ENCODE peak calls at places on chromosome 3, in six cellular contexts. One of them, this sample, is unnamed. For H3K4me1 and H3K36me3, the result is how much of the 10 kb centered on the place peaks cover.

GRCh38 chr3:190533511-190534282 is 19.8 kb downstream of the IL1RAP start:
- DNase-seq in NT2/D1: no peak
- DNase-seq in effector memory CD4-positive, alpha-beta T cell: no peak
- DNase-seq in sigmoid colon: peak
- DNase-seq in endothelial cell of umbilical vein: peak
- DNase-seq in body of pancreas: peak
- DNase-seq in this sample: peak

GRCh38 chr3:126659915-126660886 is 5.3 kb upstream of the TXNRD3 start:
- DNase-seq in NT2/D1: no peak
- DNase-seq in effector memory CD4-positive, alpha-beta T cell: no peak
- DNase-seq in sigmoid colon: peak
- DNase-seq in endothelial cell of umbilical vein: no peak
- DNase-seq in body of pancreas: no peak
- DNase-seq in this sample: no peak

GRCh38 chr3:139302801-139303113 is 41.1 kb upstream of the MRPS22 start:
- DNase-seq in NT2/D1: no peak
- DNase-seq in effector memory CD4-positive, alpha-beta T cell: no peak
- DNase-seq in sigmoid colon: no peak
- DNase-seq in endothelial cell of umbilical vein: no peak
- DNase-seq in body of pancreas: no peak
- DNase-seq in this sample: no peak

GRCh38 chr3:157354722-157355121 is 81.9 kb upstream of the PTX3 start:
- DNase-seq in NT2/D1: peak
- DNase-seq in effector memory CD4-positive, alpha-beta T cell: no peak
- DNase-seq in sigmoid colon: no peak
- DNase-seq in endothelial cell of umbilical vein: peak
- DNase-seq in body of pancreas: no peak
- DNase-seq in this sample: no peak

GRCh38 chr3:113270096-113270495 is 58.7 kb downstream of the BOC start:
- DNase-seq in NT2/D1: no peak
- DNase-seq in effector memory CD4-positive, alpha-beta T cell: no peak
- DNase-seq in sigmoid colon: no peak
- DNase-seq in endothelial cell of umbilical vein: no peak
- DNase-seq in body of pancreas: no peak
- DNase-seq in this sample: no peak

GRCh38 chr3:43817081-43817480 is 126.3 kb downstream of the ABHD5 start:
- DNase-seq in NT2/D1: no peak
- DNase-seq in effector memory CD4-positive, alpha-beta T cell: no peak
- DNase-seq in sigmoid colon: no peak
- DNase-seq in endothelial cell of umbilical vein: no peak
- DNase-seq in body of pancreas: no peak
- DNase-seq in this sample: no peak

GRCh38 chr3:59759298-59760169 is 709.7 kb upstream of the CFAP20DC start:
- DNase-seq in NT2/D1: no peak
- DNase-seq in effector memory CD4-positive, alpha-beta T cell: no peak
- DNase-seq in sigmoid colon: no peak
- DNase-seq in endothelial cell of umbilical vein: no peak
- DNase-seq in body of pancreas: no peak
- DNase-seq in this sample: no peak

GRCh38 chr3:129606522-129607390 is at the start of gene PLXND1:
- DNase-seq in NT2/D1: no peak
- DNase-seq in effector memory CD4-positive, alpha-beta T cell: peak
- DNase-seq in sigmoid colon: peak
- DNase-seq in endothelial cell of umbilical vein: peak
- DNase-seq in body of pancreas: peak
- DNase-seq in this sample: peak

GRCh38 chr3:123104550-123104949 is 37.7 kb downstream of the PDIA5 start:
- DNase-seq in NT2/D1: no peak
- DNase-seq in effector memory CD4-positive, alpha-beta T cell: no peak
- DNase-seq in sigmoid colon: no peak
- DNase-seq in endothelial cell of umbilical vein: peak
- DNase-seq in body of pancreas: no peak
- DNase-seq in this sample: no peak

GRCh38 chr3:164781755-164782154 is 296.5 kb downstream of the SI start:
- DNase-seq in NT2/D1: no peak
- DNase-seq in effector memory CD4-positive, alpha-beta T cell: no peak
- DNase-seq in sigmoid colon: no peak
- DNase-seq in endothelial cell of umbilical vein: no peak
- DNase-seq in body of pancreas: no peak
- DNase-seq in this sample: no peak

GRCh38 chr3:63724987-63725386 is 72.5 kb downstream of the SNTN start:
- DNase-seq in NT2/D1: peak
- DNase-seq in effector memory CD4-positive, alpha-beta T cell: no peak
- DNase-seq in sigmoid colon: no peak
- DNase-seq in endothelial cell of umbilical vein: no peak
- DNase-seq in body of pancreas: peak
- DNase-seq in this sample: no peak

GRCh38 chr3:178246004-178246403 is 290.2 kb upstream of the KCNMB2 start:
- DNase-seq in NT2/D1: no peak
- DNase-seq in effector memory CD4-positive, alpha-beta T cell: no peak
- DNase-seq in sigmoid colon: no peak
- DNase-seq in endothelial cell of umbilical vein: no peak
- DNase-seq in body of pancreas: no peak
- DNase-seq in this sample: no peak

GRCh38 chr3:141313091-141313683 is 55.1 kb upstream of the ZBTB38 start:
- DNase-seq in NT2/D1: no peak
- DNase-seq in effector memory CD4-positive, alpha-beta T cell: no peak
- DNase-seq in sigmoid colon: no peak
- DNase-seq in endothelial cell of umbilical vein: no peak
- DNase-seq in body of pancreas: no peak
- DNase-seq in this sample: no peak

GRCh38 chr3:62703423-62704167 is 171.6 kb downstream of the CADPS start:
- DNase-seq in NT2/D1: no peak
- DNase-seq in effector memory CD4-positive, alpha-beta T cell: no peak
- DNase-seq in sigmoid colon: no peak
- DNase-seq in endothelial cell of umbilical vein: no peak
- DNase-seq in body of pancreas: no peak
- DNase-seq in this sample: no peak

GRCh38 chr3:115475178-115476041 is 147.9 kb upstream of the GAP43 start:
- DNase-seq in NT2/D1: peak
- DNase-seq in effector memory CD4-positive, alpha-beta T cell: no peak
- DNase-seq in sigmoid colon: no peak
- DNase-seq in endothelial cell of umbilical vein: no peak
- DNase-seq in body of pancreas: no peak
- DNase-seq in this sample: no peak

GRCh38 chr3:51712511-51712931 is 5.7 kb downstream of the GRM2 start:
- DNase-seq in NT2/D1: no peak
- DNase-seq in effector memory CD4-positive, alpha-beta T cell: no peak
- DNase-seq in sigmoid colon: no peak
- DNase-seq in endothelial cell of umbilical vein: no peak
- DNase-seq in body of pancreas: no peak
- DNase-seq in this sample: peak

GRCh38 chr3:51710631-51711351 is 3.9 kb downstream of the GRM2 start:
- DNase-seq in NT2/D1: no peak
- DNase-seq in effector memory CD4-positive, alpha-beta T cell: no peak
- DNase-seq in sigmoid colon: no peak
- DNase-seq in endothelial cell of umbilical vein: no peak
- DNase-seq in body of pancreas: no peak
- DNase-seq in this sample: peak

GRCh38 chr3:51712963-51713362 is 6.1 kb downstream of the GRM2 start:
- DNase-seq in NT2/D1: no peak
- DNase-seq in effector memory CD4-positive, alpha-beta T cell: no peak
- DNase-seq in sigmoid colon: no peak
- DNase-seq in endothelial cell of umbilical vein: no peak
- DNase-seq in body of pancreas: no peak
- DNase-seq in this sample: peak

GRCh38 chr3:51712020-51712385 is 5.1 kb downstream of the GRM2 start:
- DNase-seq in NT2/D1: no peak
- DNase-seq in effector memory CD4-positive, alpha-beta T cell: no peak
- DNase-seq in sigmoid colon: no peak
- DNase-seq in endothelial cell of umbilical vein: no peak
- DNase-seq in body of pancreas: no peak
- DNase-seq in this sample: peak

DNA sequence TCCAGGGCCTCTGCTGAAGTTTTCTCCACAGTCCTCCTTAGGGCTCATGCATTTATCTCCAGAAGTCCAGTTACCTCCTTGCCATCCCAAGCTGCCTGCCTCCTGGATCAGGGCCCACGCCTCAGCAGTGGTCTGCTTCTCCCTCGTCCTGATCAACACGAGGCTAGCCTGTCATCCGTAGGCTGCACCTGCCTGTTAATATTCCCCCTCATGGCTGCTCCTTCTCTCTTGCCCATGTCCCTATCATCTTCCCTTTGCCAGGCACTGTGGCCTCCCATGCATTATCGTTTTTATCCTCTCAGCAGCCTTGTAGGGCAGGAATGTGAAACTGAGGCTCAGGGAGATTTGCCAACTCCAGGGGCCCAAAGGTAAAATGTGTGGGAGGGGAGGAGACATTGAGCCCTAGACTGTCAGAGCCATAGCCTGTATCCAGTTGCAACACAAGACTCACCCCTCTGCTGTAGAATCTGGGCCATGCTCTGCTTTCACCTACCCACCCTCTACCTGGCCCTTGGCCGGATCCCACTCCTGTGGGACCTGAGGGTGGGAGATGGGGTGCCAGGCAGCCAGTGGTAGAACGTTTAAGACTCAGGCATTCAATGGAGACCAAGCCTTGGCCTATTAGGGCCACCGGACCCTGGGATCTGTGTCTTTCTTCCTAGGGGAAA is 4.6 kb downstream of the GRM2 start:
- DNase-seq in NT2/D1: no peak
- DNase-seq in effector memory CD4-positive, alpha-beta T cell: no peak
- DNase-seq in sigmoid colon: no peak
- DNase-seq in endothelial cell of umbilical vein: no peak
- DNase-seq in body of pancreas: no peak
- DNase-seq in this sample: peak
- H3K4me1 ChIP-seq in NT2/D1: under half
- H3K4me1 ChIP-seq in effector memory CD4-positive, alpha-beta T cell: under half
- H3K4me1 ChIP-seq in sigmoid colon: under half
- H3K4me1 ChIP-seq in endothelial cell of umbilical vein: under half
- H3K4me1 ChIP-seq in body of pancreas: under half
- H3K4me1 ChIP-seq in this sample: under half

GRCh38 chr3:13498354-13499060 is 18.4 kb downstream of the HDAC11 start:
- DNase-seq in NT2/D1: no peak
- DNase-seq in effector memory CD4-positive, alpha-beta T cell: no peak
- DNase-seq in sigmoid colon: no peak
- DNase-seq in endothelial cell of umbilical vein: no peak
- DNase-seq in body of pancreas: peak
- DNase-seq in this sample: peak
- H3K4me3 ChIP-seq in NT2/D1: no peak
- H3K4me3 ChIP-seq in effector memory CD4-positive, alpha-beta T cell: no peak
- H3K4me3 ChIP-seq in sigmoid colon: no peak
- H3K4me3 ChIP-seq in endothelial cell of umbilical vein: no peak
- H3K4me3 ChIP-seq in body of pancreas: no peak
- H3K4me3 ChIP-seq in this sample: no peak

DNA sequence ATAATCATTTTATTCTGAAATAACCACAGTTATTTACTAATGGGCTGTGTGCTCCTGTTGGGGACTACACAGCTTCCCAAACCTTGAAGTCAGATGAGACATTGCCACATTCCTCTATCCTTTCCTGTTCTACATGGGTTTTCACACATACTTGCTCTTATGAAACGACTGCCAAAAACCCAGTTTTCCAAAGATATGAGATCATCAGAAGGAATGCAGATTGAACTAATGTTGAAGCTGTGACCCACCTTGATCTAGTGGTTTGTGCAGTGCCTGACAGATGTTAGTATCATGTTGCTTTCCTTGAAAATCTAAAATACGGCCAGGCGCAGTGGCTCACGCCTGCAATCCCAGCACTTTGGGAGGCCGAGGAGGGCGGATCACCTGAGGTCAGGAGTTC is 144.6 kb downstream of the VGLL4 start:
- DNase-seq in NT2/D1: no peak
- DNase-seq in effector memory CD4-positive, alpha-beta T cell: no peak
- DNase-seq in sigmoid colon: no peak
- DNase-seq in endothelial cell of umbilical vein: peak
- DNase-seq in body of pancreas: no peak
- DNase-seq in this sample: no peak
- H3K36me3 ChIP-seq in NT2/D1: under half
- H3K36me3 ChIP-seq in effector memory CD4-positive, alpha-beta T cell: under half
- H3K36me3 ChIP-seq in sigmoid colon: under half
- H3K36me3 ChIP-seq in endothelial cell of umbilical vein: under half
- H3K36me3 ChIP-seq in body of pancreas: under half
- H3K36me3 ChIP-seq in this sample: under half

DNA sequence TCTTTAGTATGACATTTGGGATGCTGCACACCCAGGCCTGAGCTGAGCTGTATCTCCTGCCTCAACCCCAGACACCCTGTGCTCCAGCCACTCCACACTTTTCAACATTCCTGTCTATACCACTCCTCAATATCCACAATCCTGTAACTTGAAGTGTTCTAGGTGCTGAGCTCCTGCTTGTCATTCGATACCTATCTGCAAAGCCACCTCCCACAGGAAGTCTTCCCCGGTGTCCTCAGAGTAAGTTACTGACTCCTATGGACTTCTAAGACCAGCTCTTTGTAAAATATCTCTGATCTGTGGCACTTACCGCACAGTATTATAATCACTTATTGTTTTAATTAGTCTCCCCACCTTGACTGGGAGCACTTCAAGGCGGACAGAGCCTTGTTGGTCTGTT is 1.2 kb upstream of the CAV3 start:
- DNase-seq in NT2/D1: no peak
- DNase-seq in effector memory CD4-positive, alpha-beta T cell: no peak
- DNase-seq in sigmoid colon: no peak
- DNase-seq in endothelial cell of umbilical vein: no peak
- DNase-seq in body of pancreas: no peak
- DNase-seq in this sample: no peak
- H3K4me1 ChIP-seq in NT2/D1: under half
- H3K4me1 ChIP-seq in effector memory CD4-positive, alpha-beta T cell: under half
- H3K4me1 ChIP-seq in sigmoid colon: under half
- H3K4me1 ChIP-seq in endothelial cell of umbilical vein: under half
- H3K4me1 ChIP-seq in body of pancreas: under half
- H3K4me1 ChIP-seq in this sample: under half

DNA sequence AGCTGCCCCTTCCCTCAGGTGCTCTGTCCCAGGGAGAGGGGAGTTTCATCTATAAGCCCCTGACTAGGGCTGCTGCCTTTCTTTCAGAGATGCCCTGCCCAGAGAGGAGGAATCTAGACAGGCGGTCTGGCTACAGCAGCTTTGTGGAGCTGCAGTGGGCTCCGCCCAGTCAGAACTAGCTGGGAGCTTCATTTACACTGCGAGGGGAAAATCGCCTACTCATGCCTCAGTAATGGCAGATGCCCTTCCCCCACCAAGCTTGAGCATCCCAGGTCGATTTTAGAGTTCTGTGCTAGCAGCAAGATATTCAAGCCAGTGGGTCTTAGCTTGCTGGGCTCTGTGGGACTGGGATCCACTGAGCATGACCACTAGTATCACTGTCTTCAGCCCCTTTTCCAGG is 181.1 kb upstream of the RARB start:
- DNase-seq in NT2/D1: peak
- DNase-seq in effector memory CD4-positive, alpha-beta T cell: no peak
- DNase-seq in sigmoid colon: no peak
- DNase-seq in endothelial cell of umbilical vein: no peak
- DNase-seq in body of pancreas: no peak
- DNase-seq in this sample: peak
- H3K4me3 ChIP-seq in NT2/D1: no peak
- H3K4me3 ChIP-seq in effector memory CD4-positive, alpha-beta T cell: no peak
- H3K4me3 ChIP-seq in sigmoid colon: no peak
- H3K4me3 ChIP-seq in endothelial cell of umbilical vein: no peak
- H3K4me3 ChIP-seq in body of pancreas: no peak
- H3K4me3 ChIP-seq in this sample: no peak

GRCh38 chr3:167936010-167936409 is 159.7 kb downstream of the GOLIM4 start:
- DNase-seq in NT2/D1: no peak
- DNase-seq in effector memory CD4-positive, alpha-beta T cell: no peak
- DNase-seq in sigmoid colon: no peak
- DNase-seq in endothelial cell of umbilical vein: no peak
- DNase-seq in body of pancreas: no peak
- DNase-seq in this sample: no peak
- H3K36me3 ChIP-seq in NT2/D1: under half
- H3K36me3 ChIP-seq in effector memory CD4-positive, alpha-beta T cell: under half
- H3K36me3 ChIP-seq in sigmoid colon: under half
- H3K36me3 ChIP-seq in endothelial cell of umbilical vein: under half
- H3K36me3 ChIP-seq in body of pancreas: under half
- H3K36me3 ChIP-seq in this sample: under half